ENCODE peak calls at places on chromosomes 11 and 22, in eight cellular contexts. B is upper lobe of left lung, L is AG09309, T is ascending aorta, U is IMR-90, F is ovary, Z is fibroblast of lung, O is colonic mucosa. N is an unnamed sample.

GRCh38 chr11:36034572-36035331 is 90.9 kb downstream of the LDLRAD3 start:
- DNase-seq in B (no peak), L (peak; percentile 71), T (no peak), U (peak; percentile 90), F (no peak), Z (peak; percentile 81), O (no peak), N (peak; percentile 73)

GRCh38 chr11:2470495-2470894 is 25.7 kb downstream of the KCNQ1 start:
- DNase-seq in B (no peak), L (no peak), T (no peak), U (no peak), F (no peak), Z (no peak), O (no peak), N (no peak)

GRCh38 chr11:9574806-9575530 is 1.5 kb downstream of the WEE1 start:
- DNase-seq in B (no peak), L (peak; percentile 67), T (peak; percentile 88), U (peak; percentile 87), F (peak; percentile 55), Z (peak; percentile 92), O (peak; percentile 80), N (peak; percentile 92)

GRCh38 chr22:19109198-19110063 is 12.8 kb downstream of the DGCR2 start:
- DNase-seq in B (no peak), L (peak; percentile 60), T (peak; percentile 75), U (peak; percentile 64), F (no peak), Z (peak; percentile 72), O (no peak), N (peak; percentile 61)

GRCh38 chr11:393219-394033 is 583 bp upstream of the PKP3 start:
- DNase-seq in B (peak; percentile 85), L (peak; percentile 33), T (no peak), U (peak; percentile 78), F (no peak), Z (peak; percentile 66), O (peak; percentile 32), N (peak; percentile 87)

GRCh38 chr22:46500201-46500600 is 37.2 kb downstream of the CELSR1 start:
- DNase-seq in B (no peak), L (no peak), T (no peak), U (no peak), F (no peak), Z (no peak), O (no peak), N (no peak)

GRCh38 chr11:14029971-14030531 is 67.5 kb downstream of the SPON1 start:
- DNase-seq in B (peak; percentile 44), L (peak; percentile 14), T (peak; percentile 88), U (peak; percentile 81), F (peak; percentile 88), Z (peak; percentile 59), O (peak; percentile 67), N (peak; percentile 88)

GRCh38 chr11:646214-646613 is 9.1 kb downstream of the DRD4 start:
- DNase-seq in B (no peak), L (no peak), T (no peak), U (no peak), F (no peak), Z (no peak), O (no peak), N (no peak)

GRCh38 chr11:67286621-67287333 is 2.3 kb upstream of the ANKRD13D start:
- DNase-seq in B (peak; percentile 58), L (no peak), T (no peak), U (no peak), F (peak; percentile 37), Z (no peak), O (no peak), N (no peak)

GRCh38 chr11:78039391-78039918 is 16.4 kb upstream of the KCTD14 start:
- DNase-seq in B (no peak), L (no peak), T (no peak), U (no peak), F (no peak), Z (no peak), O (no peak), N (no peak)

GRCh38 chr11:73158356-73159051 is 16.4 kb upstream of the FCHSD2 start:
- DNase-seq in B (no peak), L (no peak), T (no peak), U (peak; percentile 90), F (no peak), Z (peak; percentile 57), O (no peak), N (peak; percentile 38)

GRCh38 chr22:28139993-28140392 is 220.9 kb upstream of the PITPNB start:
- DNase-seq in B (no peak), L (peak; percentile 59), T (no peak), U (peak; percentile 93), F (no peak), Z (peak; percentile 66), O (no peak), N (peak; percentile 89)

GRCh38 chr11:68127791-68128681 is 6.8 kb upstream of the CHKA start:
- DNase-seq in B (peak; percentile 93), L (no peak), T (no peak), U (peak; percentile 40), F (peak; percentile 91), Z (peak; percentile 64), O (no peak), N (peak; percentile 74)

GRCh38 chr11:116207781-116208180 is 565.0 kb downstream of the BUD13 start:
- DNase-seq in B (peak; percentile 37), L (no peak), T (no peak), U (no peak), F (no peak), Z (no peak), O (no peak), N (no peak)

GRCh38 chr22:46864314-46865051 is 102.0 kb downstream of the TBC1D22A start:
- DNase-seq in B (no peak), L (no peak), T (no peak), U (no peak), F (no peak), Z (no peak), O (peak; percentile 33), N (no peak)

GRCh38 chr11:23078289-23078971 is 218.2 kb upstream of the CCDC179 start:
- DNase-seq in B (no peak), L (no peak), T (no peak), U (peak; percentile 80), F (no peak), Z (peak; percentile 71), O (no peak), N (peak; percentile 66)

GRCh38 chr22:19995611-19996339 is 20.8 kb downstream of the ARVCF start:
- DNase-seq in B (peak; percentile 80), L (peak; percentile 14), T (peak; percentile 94), U (no peak), F (no peak), Z (peak; percentile 57), O (no peak), N (peak; percentile 16)

GRCh38 chr22:24968066-24968561 is 15.6 kb downstream of the KIAA1671 start:
- DNase-seq in B (no peak), L (no peak), T (no peak), U (no peak), F (no peak), Z (no peak), O (no peak), N (no peak)

GRCh38 chr11:68153742-68154141 is 32.6 kb upstream of the CHKA start:
- DNase-seq in B (no peak), L (no peak), T (peak; percentile 31), U (no peak), F (no peak), Z (no peak), O (peak; percentile 52), N (no peak)

GRCh38 chr11:102117472-102118113 is 7.3 kb downstream of the YAP1 start:
- DNase-seq in B (no peak), L (no peak), T (no peak), U (peak; percentile 48), F (no peak), Z (no peak), O (no peak), N (no peak)

GRCh38 chr22:45632791-45633515 is 38.7 kb upstream of the ATXN10 start:
- DNase-seq in B (no peak), L (no peak), T (no peak), U (no peak), F (no peak), Z (no peak), O (no peak), N (no peak)

GRCh38 chr11:76266269-76266668 is 60.0 kb upstream of the WNT11 start:
- DNase-seq in B (no peak), L (peak; percentile 51), T (no peak), U (peak; percentile 79), F (no peak), Z (peak; percentile 45), O (no peak), N (peak; percentile 50)

GRCh38 chr22:37139762-37140161 is 10.0 kb downstream of the IL2RB start:
- DNase-seq in B (no peak), L (no peak), T (no peak), U (no peak), F (no peak), Z (no peak), O (no peak), N (no peak)
- TF ChIP-seq CTCF in B (no peak), L (no peak), T (no peak), U (no peak), F (no peak), Z (no peak), O (no peak), N (no peak)

DNA sequence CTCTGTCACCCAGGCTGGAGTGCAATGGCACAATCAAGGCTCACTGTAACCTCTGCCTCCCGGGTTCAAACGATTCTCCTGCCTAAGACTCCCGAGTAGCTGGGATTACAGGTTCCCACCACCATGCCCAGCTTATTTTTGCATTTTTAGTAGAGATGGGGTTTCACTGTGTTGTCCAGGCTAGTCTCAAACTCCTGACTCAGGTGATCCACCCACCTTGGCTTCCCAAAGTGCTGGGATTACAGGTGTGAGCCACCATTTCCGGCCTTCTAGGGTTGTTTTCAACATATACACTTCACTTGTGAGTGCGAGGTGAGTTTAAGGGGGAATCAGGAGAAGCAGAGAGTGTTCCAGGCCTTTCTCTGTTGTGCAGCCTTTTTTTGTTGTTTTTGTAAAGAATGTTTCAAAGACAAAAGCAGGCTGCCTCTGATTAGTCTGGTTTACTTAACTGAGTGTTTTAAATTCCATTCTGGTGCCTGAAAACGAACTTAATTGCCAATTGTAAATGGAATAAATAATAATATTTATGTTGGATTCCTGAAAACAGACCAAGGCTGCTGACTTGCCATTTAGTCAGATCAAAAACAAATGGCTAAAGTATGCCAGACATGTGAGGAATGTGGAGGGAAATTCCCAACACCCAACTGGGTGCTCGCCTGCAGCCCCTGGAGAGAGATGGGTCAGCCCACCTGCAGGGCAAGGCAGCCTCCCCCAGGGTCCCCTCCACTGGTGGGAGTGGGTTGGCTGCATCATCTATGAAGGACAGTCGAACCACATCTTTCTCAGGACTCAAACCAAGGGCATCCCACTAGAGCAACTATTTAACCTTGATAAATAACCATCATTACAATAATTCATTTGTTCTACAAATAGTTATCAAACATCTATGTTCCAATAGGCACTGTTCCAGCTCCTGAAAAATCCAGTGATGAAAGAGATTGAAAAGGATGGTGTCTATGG is 4.6 kb upstream of the RANGAP1 start:
- DNase-seq in B (no peak), L (peak; percentile 59), T (no peak), U (peak; percentile 83), F (no peak), Z (peak; percentile 37), O (no peak), N (peak; percentile 83)
- H3K4me3 ChIP-seq in B (no peak overlapping the region), L (no peak overlapping the region), T (no peak overlapping the region), U (no peak overlapping the region), F (no peak overlapping the region), Z (no peak overlapping the region), O (no peak overlapping the region), N (no peak overlapping the region)

GRCh38 chr11:46294365-46295309 is 17.2 kb downstream of the CREB3L1 start:
- DNase-seq in B (no peak), L (peak; percentile 86), T (no peak), U (peak; percentile 97), F (peak; percentile 84), Z (peak; percentile 93), O (no peak), N (peak; percentile 99)
- TF ChIP-seq CTCF in B (no peak), L (no peak), T (no peak), U (no peak), F (no peak), Z (no peak), O (no peak), N (no peak)

GRCh38 chr11:43880640-43881159 is at the start of gene ALKBH3:
- DNase-seq in B (peak; percentile 93), L (peak; percentile 75), T (peak; percentile 96), U (peak; percentile 95), F (peak; percentile 93), Z (peak; percentile 96), O (peak; percentile 88), N (peak; percentile 97)
- H3K4me3 ChIP-seq in B (peak within 1 kb of the TSS; percentile 98), L (peak within 1 kb of the TSS; percentile 67), T (peak within 1 kb of the TSS; percentile 90), U (peak within 1 kb of the TSS; percentile 84), F (peak within 1 kb of the TSS; percentile 84), Z (peak within 1 kb of the TSS; percentile 97), O (peak within 1 kb of the TSS; percentile 94), N (peak within 1 kb of the TSS; percentile 92)